ENCODE peak calls at places on chromosomes 11 and 22, in six cellular contexts. E is neuronal stem cell; M is CD4-positive, alpha-beta T cell; S is IMR-90; A is testis; I is cardiac muscle cell. W is an unnamed sample.
A peak's percentile ranks its signal among the peaks of the same experiment; 100 is the strongest.

GRCh38 chr11:57482782-57483569 is 22.6 kb downstream of the RTN4RL2 start:
- DNase-seq in E (peak; percentile 55), M (peak; percentile 45), S (peak; percentile 21), A (peak; percentile 61), I (peak; percentile 74), W (no peak)

GRCh38 chr11:27211370-27212127 is 151.5 kb downstream of the CCDC34 start:
- DNase-seq in E (no peak), M (no peak), S (no peak), A (no peak), I (no peak), W (no peak)

GRCh38 chr22:23066200-23067022 is 3.9 kb upstream of the GNAZ start:
- DNase-seq in E (no peak), M (no peak), S (no peak), A (peak; percentile 11), I (no peak), W (no peak)

GRCh38 chr11:109015283-109015682 is 350.4 kb downstream of the DDX10 start:
- DNase-seq in E (no peak), M (no peak), S (peak; percentile 82), A (no peak), I (no peak), W (no peak)

GRCh38 chr11:11209967-11210366 is 143.1 kb downstream of the CSNK2A3 start:
- DNase-seq in E (no peak), M (no peak), S (no peak), A (no peak), I (no peak), W (no peak)

GRCh38 chr11:124644426-124645280 is 22.0 kb downstream of the TBRG1 start:
- DNase-seq in E (peak; percentile 80), M (no peak), S (peak; percentile 88), A (peak; percentile 64), I (peak; percentile 60), W (no peak)

GRCh38 chr11:33635161-33635560 is 65.5 kb downstream of the C11orf91 start:
- DNase-seq in E (no peak), M (no peak), S (peak; percentile 58), A (no peak), I (no peak), W (no peak)

GRCh38 chr22:46061431-46062231 is 84.7 kb upstream of the WNT7B start:
- DNase-seq in E (peak; percentile 91), M (no peak), S (no peak), A (peak; percentile 15), I (no peak), W (no peak)

GRCh38 chr11:18061351-18061750 is 15.3 kb upstream of the TPH1 start:
- DNase-seq in E (no peak), M (no peak), S (no peak), A (no peak), I (no peak), W (no peak)

GRCh38 chr11:68673991-68674390 is 10.4 kb upstream of the GAL start:
- DNase-seq in E (no peak), M (no peak), S (no peak), A (no peak), I (no peak), W (no peak)

GRCh38 chr22:43090130-43090789 is 1.1 kb upstream of the TTLL1 start:
- DNase-seq in E (no peak), M (peak; percentile 25), S (peak; percentile 80), A (peak; percentile 76), I (no peak), W (no peak)

GRCh38 chr11:2211113-2211971 is 39.7 kb upstream of the TH start:
- DNase-seq in E (peak; percentile 51), M (peak; percentile 1), S (no peak), A (peak; percentile 14), I (no peak), W (no peak)

GRCh38 chr11:45042560-45042959 is 91.9 kb upstream of the TP53I11 start:
- DNase-seq in E (no peak), M (no peak), S (no peak), A (no peak), I (no peak), W (no peak)

GRCh38 chr11:2550606-2550970 is 105.8 kb downstream of the KCNQ1 start:
- DNase-seq in E (no peak), M (no peak), S (no peak), A (no peak), I (no peak), W (no peak)

GRCh38 chr11:107011977-107012376 is 6.3 kb downstream of the GUCY1A2 start:
- DNase-seq in E (no peak), M (no peak), S (no peak), A (no peak), I (no peak), W (no peak)

GRCh38 chr11:67053896-67054850 is 2.5 kb upstream of the RHOD start:
- DNase-seq in E (peak; percentile 55), M (no peak), S (peak; percentile 91), A (peak; percentile 74), I (peak; percentile 73), W (no peak)

GRCh38 chr11:12507391-12507790 is 130.0 kb downstream of the PARVA start:
- DNase-seq in E (no peak), M (no peak), S (no peak), A (no peak), I (no peak), W (no peak)

GRCh38 chr11:66022401-66023185 is 3.7 kb downstream of the CATSPER1 start:
- DNase-seq in E (peak; percentile 79), M (peak; percentile 50), S (peak; percentile 29), A (peak; percentile 84), I (peak; percentile 82), W (peak; percentile 68)

GRCh38 chr11:72308226-72309073 is 64.5 kb upstream of the PHOX2A start:
- DNase-seq in E (no peak), M (no peak), S (peak; percentile 98), A (no peak), I (no peak), W (no peak)

GRCh38 chr22:21712751-21713427 is 22.7 kb downstream of the YPEL1 start:
- DNase-seq in E (no peak), M (peak; percentile 37), S (peak; percentile 78), A (peak; percentile 86), I (peak; percentile 86), W (peak; percentile 41)

GRCh38 chr11:70482529-70482917 is 84.2 kb downstream of the CTTN start:
- DNase-seq in E (no peak), M (no peak), S (peak; percentile 11), A (no peak), I (peak; percentile 86), W (no peak)

DNA sequence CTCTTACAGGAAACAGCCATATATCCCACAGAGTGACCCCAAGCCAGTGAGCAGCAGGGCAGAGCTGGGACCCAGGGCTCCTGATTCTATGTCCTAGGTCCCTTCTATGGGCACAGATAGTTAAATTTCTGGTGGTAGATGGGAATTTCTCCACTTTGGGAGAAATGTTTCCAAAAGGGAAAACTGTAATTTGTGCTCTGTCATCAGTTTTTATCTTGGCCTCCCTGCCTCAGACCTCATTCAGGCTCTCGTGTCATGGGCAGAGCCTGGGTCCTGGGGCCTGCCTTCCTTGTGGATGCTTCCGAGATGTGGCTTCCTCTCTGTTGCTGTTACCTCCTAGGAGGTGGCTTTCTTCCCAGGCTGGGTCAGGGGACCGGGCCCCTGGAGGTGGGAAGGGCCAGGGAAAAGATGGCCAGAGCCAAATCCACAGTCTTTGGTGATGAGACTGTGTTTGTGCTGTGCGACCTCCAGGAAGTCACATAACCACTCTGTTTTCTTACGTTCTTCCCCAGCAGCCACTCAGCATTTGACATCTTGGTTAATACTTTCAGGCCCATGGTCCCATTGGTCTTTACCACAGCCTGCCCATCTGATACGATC is 8.6 kb downstream of the LRRC32 start:
- DNase-seq in E (no peak), M (no peak), S (no peak), A (no peak), I (no peak), W (no peak)
- H3K27me3 ChIP-seq in E (no peaks in the 10 kb centered on the region), M (no peaks in the 10 kb centered on the region), S (no peaks in the 10 kb centered on the region), A (no peaks in the 10 kb centered on the region), I (no peaks in the 10 kb centered on the region), W (no peaks in the 10 kb centered on the region)

GRCh38 chr11:128235446-128235845 is 351.9 kb downstream of the ETS1 start:
- DNase-seq in E (no peak), M (no peak), S (no peak), A (no peak), I (peak; percentile 23), W (no peak)

GRCh38 chr11:128239224-128239790 is 348.1 kb downstream of the ETS1 start:
- DNase-seq in E (no peak), M (no peak), S (no peak), A (no peak), I (no peak), W (no peak)

GRCh38 chr11:128236506-128237498 is 350.6 kb downstream of the ETS1 start:
- DNase-seq in E (no peak), M (no peak), S (no peak), A (peak; percentile 26), I (no peak), W (no peak)

GRCh38 chr11:128238521-128239222 is 348.7 kb downstream of the ETS1 start:
- DNase-seq in E (no peak), M (no peak), S (no peak), A (no peak), I (no peak), W (no peak)

DNA sequence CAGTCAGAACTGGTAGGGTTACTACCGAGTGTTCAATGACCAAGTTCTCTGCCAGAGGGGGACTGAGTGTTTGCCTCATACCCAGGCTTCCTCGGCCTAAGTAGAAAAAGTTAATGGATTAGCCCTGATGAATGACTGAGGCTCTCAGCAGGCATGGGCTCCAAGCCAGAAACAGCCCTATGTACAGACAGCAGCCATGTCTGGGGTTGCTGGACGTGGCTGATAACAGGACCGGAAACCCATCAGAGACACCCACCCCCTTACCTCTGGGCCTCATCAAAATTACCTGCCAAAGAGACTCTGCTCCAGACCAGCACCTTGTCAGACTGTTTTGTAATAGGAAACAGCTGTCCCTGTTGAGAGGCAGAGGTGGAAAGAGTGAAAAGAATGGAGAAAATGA is 351.4 kb downstream of the ETS1 start:
- DNase-seq in E (no peak), M (no peak), S (no peak), A (no peak), I (peak; percentile 69), W (no peak)
- H3K27ac ChIP-seq in E (no peak overlapping the region), M (no peak overlapping the region), S (no peak overlapping the region), A (no peak overlapping the region), I (peak overlapping the region; percentile 44), W (no peak overlapping the region)

GRCh38 chr22:47309946-47310345 is 547.5 kb downstream of the TBC1D22A start:
- DNase-seq in E (no peak), M (no peak), S (no peak), A (no peak), I (no peak), W (no peak)
- H3K9me3 ChIP-seq in E (no peaks in the 10 kb centered on the region), M (no peaks in the 10 kb centered on the region), S (no peaks in the 10 kb centered on the region), A (no peaks in the 10 kb centered on the region), I (no peaks in the 10 kb centered on the region), W (peaks cover 4% of the 10 kb centered on the region)

GRCh38 chr11:31812392-31813241 is 1.5 kb upstream of the PAX6 start:
- DNase-seq in E (no peak), M (no peak), S (no peak), A (no peak), I (no peak), W (no peak)
- H3K27me3 ChIP-seq in E (peaks cover 36% of the 10 kb centered on the region), M (peaks cover 96% of the 10 kb centered on the region), S (peaks cover 99% of the 10 kb centered on the region), A (no peaks in the 10 kb centered on the region), I (peaks cover 100% of the 10 kb centered on the region), W (peaks cover 89% of the 10 kb centered on the region)